ENCODE peak calls at places on chromosomes 16 and 17, in four cellular contexts. One of them, this sample, is unnamed.

GRCh38 chr16:50372611-50373344 is 4.0 kb upstream of the BRD7 start:
- DNase-seq in MM.1S: no peak
- DNase-seq in GM23248: peak
- DNase-seq in SK-N-SH: peak
- DNase-seq in this sample: no peak

GRCh38 chr17:49901460-49902331 is 53.8 kb upstream of the TAC4 start:
- DNase-seq in MM.1S: no peak
- DNase-seq in GM23248: peak
- DNase-seq in SK-N-SH: peak
- DNase-seq in this sample: no peak

GRCh38 chr17:2282297-2282873 is 21.2 kb downstream of the SMG6 start:
- DNase-seq in MM.1S: peak
- DNase-seq in GM23248: peak
- DNase-seq in SK-N-SH: peak
- DNase-seq in this sample: peak

GRCh38 chr17:72416054-72416691 is 295.4 kb downstream of the SOX9 start:
- DNase-seq in MM.1S: no peak
- DNase-seq in GM23248: no peak
- DNase-seq in SK-N-SH: peak
- DNase-seq in this sample: no peak

GRCh38 chr16:73771196-73771595 is 525.4 kb upstream of the PSMD7 start:
- DNase-seq in MM.1S: no peak
- DNase-seq in GM23248: no peak
- DNase-seq in SK-N-SH: no peak
- DNase-seq in this sample: no peak

GRCh38 chr17:65811043-65811442 is 249.6 kb upstream of the AXIN2 start:
- DNase-seq in MM.1S: no peak
- DNase-seq in GM23248: no peak
- DNase-seq in SK-N-SH: no peak
- DNase-seq in this sample: no peak

GRCh38 chr16:24328835-24329418 is 72.8 kb downstream of the CACNG3 start:
- DNase-seq in MM.1S: no peak
- DNase-seq in GM23248: no peak
- DNase-seq in SK-N-SH: no peak
- DNase-seq in this sample: no peak

GRCh38 chr17:49971848-49972485 is 3.0 kb downstream of the DLX4 start:
- DNase-seq in MM.1S: no peak
- DNase-seq in GM23248: peak
- DNase-seq in SK-N-SH: peak
- DNase-seq in this sample: no peak

GRCh38 chr17:74569001-74569391 is 1.7 kb upstream of the CD300H start:
- DNase-seq in MM.1S: no peak
- DNase-seq in GM23248: no peak
- DNase-seq in SK-N-SH: no peak
- DNase-seq in this sample: no peak

GRCh38 chr16:19238386-19238785 is 47.1 kb upstream of the CLEC19A start:
- DNase-seq in MM.1S: no peak
- DNase-seq in GM23248: no peak
- DNase-seq in SK-N-SH: no peak
- DNase-seq in this sample: no peak

GRCh38 chr17:7213895-7214299 is 5.7 kb downstream of the DLG4 start:
- DNase-seq in MM.1S: peak
- DNase-seq in GM23248: peak
- DNase-seq in SK-N-SH: peak
- DNase-seq in this sample: peak

GRCh38 chr16:972316-973002 is 1.7 kb upstream of the LMF1 start:
- DNase-seq in MM.1S: no peak
- DNase-seq in GM23248: no peak
- DNase-seq in SK-N-SH: no peak
- DNase-seq in this sample: no peak

GRCh38 chr16:11361751-11362742 is 16.8 kb downstream of the RMI2 start:
- DNase-seq in MM.1S: peak
- DNase-seq in GM23248: peak
- DNase-seq in SK-N-SH: no peak
- DNase-seq in this sample: peak

GRCh38 chr16:77963185-77964044 is 58.9 kb upstream of the CLEC3A start:
- DNase-seq in MM.1S: no peak
- DNase-seq in GM23248: no peak
- DNase-seq in SK-N-SH: no peak
- DNase-seq in this sample: no peak

GRCh38 chr17:32660496-32660895 is 173.7 kb downstream of the CDK5R1 start:
- DNase-seq in MM.1S: no peak
- DNase-seq in GM23248: no peak
- DNase-seq in SK-N-SH: no peak
- DNase-seq in this sample: no peak

GRCh38 chr16:14196011-14196410 is 124.9 kb downstream of the MRTFB start:
- DNase-seq in MM.1S: no peak
- DNase-seq in GM23248: no peak
- DNase-seq in SK-N-SH: peak
- DNase-seq in this sample: peak

GRCh38 chr16:10876799-10877341 is at the start of gene CIITA:
- DNase-seq in MM.1S: peak
- DNase-seq in GM23248: peak
- DNase-seq in SK-N-SH: no peak
- DNase-seq in this sample: peak

DNA sequence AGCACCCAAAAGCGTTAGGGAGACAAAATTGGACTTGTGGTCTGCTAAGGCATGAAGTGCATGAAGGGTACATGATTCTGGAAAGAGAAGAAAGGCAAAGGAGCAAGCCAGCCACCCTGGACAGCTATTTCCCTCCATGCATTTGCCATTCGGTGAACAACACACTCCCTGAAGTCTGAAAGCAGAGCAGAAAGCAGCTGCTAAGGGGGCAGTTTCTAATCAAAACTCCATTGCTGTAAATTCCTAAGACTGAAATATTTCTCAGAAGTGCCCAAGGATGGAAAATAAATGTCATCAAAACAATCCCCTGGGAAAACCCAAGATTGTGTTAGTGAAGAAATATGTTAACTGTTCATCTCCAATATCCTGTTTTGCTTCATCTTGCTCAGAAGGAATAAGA is 44.3 kb downstream of the PMP22 start:
- DNase-seq in MM.1S: no peak
- DNase-seq in GM23248: peak
- DNase-seq in SK-N-SH: no peak
- DNase-seq in this sample: no peak
- TF ChIP-seq EZH2phosphoT487 in MM.1S: no peak
- TF ChIP-seq EZH2phosphoT487 in GM23248: no peak
- TF ChIP-seq EZH2phosphoT487 in SK-N-SH: no peak
- TF ChIP-seq EZH2phosphoT487 in this sample: no peak

DNA sequence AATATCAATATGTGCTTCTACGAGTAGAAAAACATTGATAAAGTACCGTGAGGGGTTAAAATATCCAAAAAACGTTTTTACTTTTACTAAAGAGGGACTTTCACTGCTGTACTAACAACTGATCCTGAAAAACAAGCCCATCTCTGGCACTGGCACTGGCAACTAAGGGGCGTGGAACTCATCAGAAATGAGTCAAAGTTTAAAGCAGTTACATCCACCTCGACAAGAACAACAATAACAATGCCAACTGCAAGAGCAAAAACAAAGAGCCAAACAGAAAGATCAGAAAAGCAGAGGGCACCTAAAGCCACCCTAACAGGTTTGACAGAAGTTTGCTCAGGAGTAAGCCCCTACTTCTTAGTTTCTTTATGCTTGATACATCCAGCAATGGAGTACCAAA is 13.1 kb downstream of the MBTPS1 start:
- DNase-seq in MM.1S: no peak
- DNase-seq in GM23248: peak
- DNase-seq in SK-N-SH: no peak
- DNase-seq in this sample: no peak
- H3K4me2 ChIP-seq in MM.1S: no peak
- H3K4me2 ChIP-seq in GM23248: peak
- H3K4me2 ChIP-seq in SK-N-SH: no peak
- H3K4me2 ChIP-seq in this sample: no peak

GRCh38 chr17:78684026-78684425 is 98.0 kb downstream of the CYTH1 start:
- DNase-seq in MM.1S: no peak
- DNase-seq in GM23248: no peak
- DNase-seq in SK-N-SH: no peak
- DNase-seq in this sample: no peak
- TF ChIP-seq EZH2phosphoT487 in MM.1S: no peak
- TF ChIP-seq EZH2phosphoT487 in GM23248: no peak
- TF ChIP-seq EZH2phosphoT487 in SK-N-SH: no peak
- TF ChIP-seq EZH2phosphoT487 in this sample: no peak

DNA sequence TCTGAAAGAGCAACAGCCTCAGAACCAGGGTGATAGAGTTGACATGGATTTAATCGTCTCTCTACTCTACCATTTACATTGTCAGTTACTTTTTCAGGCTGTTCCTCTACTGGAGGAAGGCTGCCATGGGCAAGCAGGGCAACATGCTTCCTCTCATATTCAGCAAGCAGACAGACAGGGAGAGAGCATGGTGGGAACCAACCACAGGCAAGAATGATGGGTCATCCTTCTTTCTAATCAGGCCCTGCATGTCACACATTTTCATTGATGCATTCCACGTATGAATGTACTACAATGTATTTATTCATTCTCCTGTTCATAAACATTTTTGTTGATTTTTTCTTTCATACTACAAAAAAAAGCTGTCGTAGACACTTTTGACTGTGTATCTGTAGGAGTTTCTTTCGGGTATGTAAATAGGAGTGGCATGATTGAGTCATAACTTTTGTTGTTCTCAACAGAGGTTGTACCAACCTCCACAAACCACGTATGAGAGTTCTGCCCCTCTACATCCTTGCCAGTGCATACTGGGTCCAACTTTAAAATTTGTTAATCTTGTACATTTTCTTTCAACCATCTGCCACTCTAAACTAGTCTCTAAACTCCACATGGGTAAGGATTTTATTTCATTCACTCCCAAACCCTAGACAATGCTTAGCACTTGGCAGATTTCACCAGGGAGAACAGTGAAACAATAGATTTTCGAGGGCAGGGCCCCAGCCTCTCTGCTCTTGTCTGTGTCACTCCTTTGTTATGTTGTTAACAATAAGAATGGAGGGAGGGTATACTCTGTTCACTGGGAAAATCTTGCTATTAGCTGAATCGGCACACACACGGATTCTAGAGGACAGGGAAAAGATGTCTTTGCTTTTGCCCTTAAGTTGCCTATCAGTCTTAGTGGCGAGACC is 58.7 kb downstream of the CMC2 start:
- DNase-seq in MM.1S: no peak
- DNase-seq in GM23248: no peak
- DNase-seq in SK-N-SH: no peak
- DNase-seq in this sample: no peak
- H3K4me2 ChIP-seq in MM.1S: no peak
- H3K4me2 ChIP-seq in GM23248: no peak
- H3K4me2 ChIP-seq in SK-N-SH: no peak
- H3K4me2 ChIP-seq in this sample: no peak

DNA sequence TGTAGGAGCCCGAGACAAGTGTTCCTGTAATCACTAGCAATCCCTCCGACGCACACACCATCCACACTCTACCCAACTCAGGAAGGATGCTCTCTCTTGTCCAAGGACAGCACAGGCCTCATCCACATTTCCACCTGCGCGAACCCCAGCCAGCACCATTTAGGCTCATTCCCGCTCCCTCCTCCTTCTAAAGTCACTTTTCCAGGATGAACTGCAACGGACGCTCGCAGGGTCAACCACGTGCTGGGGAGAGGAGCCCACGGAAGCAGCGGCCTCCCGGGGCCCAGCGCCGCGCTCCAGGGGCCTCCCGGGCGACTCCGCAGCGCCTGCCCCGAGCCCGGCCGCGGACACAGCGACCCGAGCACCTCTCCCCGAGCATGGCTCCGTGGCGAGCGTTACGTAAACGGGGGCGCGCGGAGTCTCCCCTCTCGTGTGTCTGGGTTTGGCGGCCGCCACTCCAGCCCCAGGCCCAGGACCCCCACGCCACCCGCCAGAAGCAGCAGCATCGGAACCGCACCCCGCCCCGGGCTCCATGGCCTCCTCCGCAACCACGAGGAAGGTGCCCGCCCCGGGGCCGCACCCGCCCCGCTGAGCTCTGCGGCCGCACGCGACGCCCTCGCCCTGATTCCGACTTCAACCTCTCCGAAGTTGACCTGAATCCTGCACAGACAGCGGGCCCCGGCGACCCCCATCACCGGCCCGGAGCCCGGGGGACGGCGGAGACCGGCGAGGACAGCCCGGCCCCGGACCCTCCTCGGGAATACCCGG is 668 bp downstream of the USP36 start:
- DNase-seq in MM.1S: peak
- DNase-seq in GM23248: peak
- DNase-seq in SK-N-SH: peak
- DNase-seq in this sample: peak
- TF ChIP-seq EZH2phosphoT487 in MM.1S: no peak
- TF ChIP-seq EZH2phosphoT487 in GM23248: no peak
- TF ChIP-seq EZH2phosphoT487 in SK-N-SH: no peak
- TF ChIP-seq EZH2phosphoT487 in this sample: no peak

This sample was measured in OCI-LY7.